ENCODE peak calls at places on chromosomes 7 and 10, in five cellular contexts. P is body of pancreas, F is fibroblast of lung, L is foreskin fibroblast, D is left ventricle myocardium inferior. V is an unnamed sample.

GRCh38 chr7:330554-331230 is 40.7 kb downstream of the FOXL3 start:
- DNase-seq in D (no peak), L (no peak), F (no peak), P (no peak), V (no peak)

GRCh38 chr10:46787321-46787615 is 124.0 kb upstream of the PTPN20 start:
- DNase-seq in D (no peak), L (peak; percentile 71), F (peak; percentile 70), P (peak; percentile 29), V (peak; percentile 33)

GRCh38 chr7:34675749-34676374 is 17.8 kb downstream of the NPSR1 start:
- DNase-seq in D (no peak), L (peak; percentile 5), P (peak; percentile 14), F (peak; percentile 11), V (no peak)

GRCh38 chr7:137269240-137269639 is 74.3 kb downstream of the PTN start:
- DNase-seq in D (no peak), P (no peak), L (no peak), F (no peak), V (no peak)

GRCh38 chr7:127252380-127252718 is 392 bp downstream of the GRM8 start:
- DNase-seq in D (no peak), F (no peak), L (no peak), P (no peak), V (no peak)

GRCh38 chr7:142603870-142604448 is 145.3 kb upstream of the PRSS1 start:
- DNase-seq in D (no peak), P (peak; percentile 68), F (peak; percentile 52), L (peak; percentile 84), V (no peak)

GRCh38 chr7:29109815-29110385 is 36.4 kb downstream of the CPVL start:
- DNase-seq in P (no peak), L (no peak), F (no peak), D (no peak), V (no peak)

GRCh38 chr7:96737545-96738050 is 28.0 kb upstream of the SEM1 start:
- DNase-seq in L (no peak), P (no peak), D (no peak), F (no peak), V (no peak)

GRCh38 chr10:69864321-69864720 is 62.6 kb downstream of the COL13A1 start:
- DNase-seq in F (peak; percentile 95), L (peak; percentile 92), D (no peak), P (no peak), V (no peak)

DNA sequence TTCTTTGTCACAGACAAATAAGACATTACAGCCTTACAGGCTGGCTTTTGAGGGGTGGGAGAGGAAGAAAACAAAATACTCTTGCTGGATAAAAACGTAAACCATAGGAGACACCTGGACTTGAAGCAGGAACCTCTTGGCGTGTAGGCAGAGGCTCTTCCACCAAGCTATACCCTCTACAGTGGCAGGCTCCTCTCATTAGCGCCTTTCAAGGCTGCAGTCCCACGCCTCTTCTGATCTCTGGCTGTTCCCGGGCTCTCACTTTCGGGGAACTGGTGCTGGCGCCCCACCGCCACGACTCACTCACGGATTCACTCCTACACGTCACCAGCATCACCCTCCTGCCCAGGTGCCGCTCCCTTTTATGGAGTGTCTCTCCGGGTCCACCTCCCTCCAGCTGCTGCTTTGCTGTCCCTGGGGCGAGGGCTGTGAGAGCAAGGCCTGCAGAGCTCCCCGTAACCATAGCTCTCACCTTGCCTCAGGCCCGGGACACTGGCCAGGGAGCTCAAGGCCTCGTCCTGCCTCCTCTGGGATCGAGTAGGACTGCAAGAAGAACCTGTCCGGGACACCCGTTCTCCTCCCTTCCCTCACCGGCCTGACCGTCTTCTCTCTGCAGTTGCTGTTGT is 62.6 kb downstream of the ZNF777 start:
- DNase-seq in F (no peak), D (no peak), L (no peak), P (no peak), V (no peak)
- H3K4me3 ChIP-seq in F (no peak overlapping the region), D (no peak overlapping the region), L (no peak overlapping the region), P (no peak overlapping the region), V (no peak overlapping the region)

DNA sequence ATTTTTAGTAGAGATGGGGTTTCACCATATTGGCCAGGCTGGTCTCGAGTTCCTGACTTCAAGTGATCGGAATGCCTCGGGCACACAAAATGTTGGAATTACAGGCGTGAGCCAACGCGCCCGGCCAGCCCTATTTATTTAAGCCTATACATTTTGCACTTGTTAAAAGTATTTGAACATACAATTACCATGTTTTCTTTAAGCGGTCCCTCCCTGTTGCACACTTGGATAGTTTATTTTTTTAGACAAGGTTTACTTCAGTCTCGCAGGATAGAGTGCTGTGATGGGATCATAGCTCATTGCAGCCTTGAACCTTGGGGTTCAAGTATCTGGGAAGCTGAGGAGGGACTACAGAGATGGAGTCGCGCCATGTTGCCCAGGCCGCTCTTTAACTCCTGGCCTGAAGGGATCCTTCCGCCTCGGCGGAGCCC is 35.7 kb upstream of the SRRM3 start:
- DNase-seq in D (no peak), P (no peak), F (no peak), L (no peak), V (no peak)
- H3K4me3 ChIP-seq in D (peak overlapping the region; percentile 73), P (peak overlapping the region; percentile 2), F (peak overlapping the region; percentile 70), L (peak overlapping the region; percentile 70), V (peak overlapping the region; percentile 84)

GRCh38 chr10:98363188-98363587 is 51.8 kb downstream of the PYROXD2 start:
- DNase-seq in P (no peak), D (no peak), F (no peak), L (no peak), V (no peak)

GRCh38 chr10:98367626-98368451 is 47.1 kb downstream of the PYROXD2 start:
- DNase-seq in L (no peak), P (no peak), D (no peak), F (no peak), V (no peak)

GRCh38 chr10:98364432-98365102 is 50.4 kb downstream of the PYROXD2 start:
- DNase-seq in F (no peak), P (no peak), D (no peak), L (no peak), V (no peak)

GRCh38 chr10:98368644-98369043 is 46.3 kb downstream of the PYROXD2 start:
- DNase-seq in D (no peak), L (no peak), F (no peak), P (no peak), V (no peak)

GRCh38 chr10:98365698-98366530 is 49.1 kb downstream of the PYROXD2 start:
- DNase-seq in D (no peak), F (no peak), L (no peak), P (no peak), V (no peak)
- H3K4me3 ChIP-seq in D (no peak overlapping the region), F (no peak overlapping the region), L (no peak overlapping the region), P (no peak overlapping the region), V (no peak overlapping the region)

DNA sequence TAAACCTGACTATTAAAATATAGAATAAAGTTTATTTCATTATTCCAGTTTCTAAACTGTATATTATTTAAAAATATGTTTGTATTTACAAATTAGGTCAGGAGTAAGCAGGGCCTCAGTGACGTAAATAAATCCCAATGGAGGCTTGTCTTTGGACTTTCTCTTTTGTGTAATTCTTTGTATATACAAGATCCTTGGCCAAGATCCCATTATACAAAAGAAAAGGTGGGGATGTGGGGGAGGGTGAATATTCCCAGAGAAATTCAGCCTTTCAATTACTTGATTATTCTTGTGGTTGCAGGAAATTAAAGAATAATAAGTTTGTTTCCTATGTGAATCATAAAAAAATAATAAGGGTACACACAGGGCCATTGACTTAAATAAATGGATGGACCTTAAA is 178.7 kb upstream of the PRPS1L1 start:
- DNase-seq in D (no peak), L (no peak), F (no peak), P (no peak), V (no peak)
- H3K4me3 ChIP-seq in D (no peak overlapping the region), L (no peak overlapping the region), F (no peak overlapping the region), P (no peak overlapping the region), V (no peak overlapping the region)

DNA sequence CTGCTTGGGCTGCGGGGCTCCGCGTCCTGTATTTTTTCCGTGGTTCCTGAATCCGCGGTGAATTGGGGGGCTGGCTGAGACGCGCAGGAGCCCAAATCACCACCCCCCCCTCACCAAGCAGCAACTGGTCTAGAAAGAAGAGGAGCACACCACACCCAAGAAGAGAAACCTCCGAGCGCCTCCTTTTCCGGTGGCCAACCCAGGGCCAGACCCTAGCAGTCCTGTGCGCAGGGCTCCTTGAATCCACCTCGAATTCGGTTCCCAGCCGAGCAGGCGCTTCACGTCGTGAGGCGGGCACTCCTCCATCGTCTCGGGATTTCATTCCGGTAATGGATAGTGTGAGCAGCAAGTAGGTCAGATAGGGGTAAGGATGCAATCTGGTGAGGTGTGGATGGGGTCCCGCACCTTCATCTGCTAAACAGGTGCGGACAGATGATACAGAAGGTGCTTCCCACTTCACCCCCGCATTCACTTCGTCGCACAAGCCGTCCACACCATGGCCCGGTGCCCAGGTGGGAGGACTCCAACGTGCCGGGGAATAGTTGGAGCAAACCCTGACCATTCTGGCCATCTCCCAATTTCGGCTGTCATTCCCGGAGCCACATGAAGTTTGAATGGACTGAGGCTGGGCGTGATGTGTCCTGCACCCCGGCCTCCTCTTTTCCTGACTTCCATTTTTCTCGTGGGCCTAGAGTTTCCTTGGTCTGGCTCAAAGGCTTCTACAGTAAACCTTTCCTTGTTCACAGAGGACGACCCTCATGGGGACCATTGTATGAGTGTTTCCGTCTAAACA is 19.8 kb upstream of the ZNF273 start:
- DNase-seq in F (no peak), D (no peak), L (no peak), P (no peak), V (peak; percentile 15)
- H3K4me3 ChIP-seq in F (peak overlapping the region; percentile 48), D (peak overlapping the region; percentile 71), L (no peak overlapping the region), P (no peak overlapping the region), V (peak overlapping the region; percentile 35)

DNA sequence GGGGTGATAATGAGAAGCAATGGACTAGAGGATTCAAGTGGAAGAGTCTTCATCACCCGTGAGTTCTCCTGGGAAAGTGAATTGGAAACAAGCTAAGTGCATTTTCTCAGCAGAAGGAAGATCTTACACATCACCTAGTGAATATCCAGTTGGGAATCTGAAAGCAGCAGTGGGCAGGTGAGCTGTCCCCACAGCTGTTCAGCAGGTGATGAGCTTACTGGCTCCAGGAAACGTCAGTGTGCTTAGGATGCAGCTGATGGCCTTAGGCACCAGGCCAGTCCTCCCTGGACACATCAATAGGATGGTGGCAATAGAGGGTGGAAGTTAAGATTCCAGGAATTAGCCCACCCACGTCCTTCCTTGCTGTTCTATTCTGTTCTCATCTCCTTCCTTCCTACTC is 66.7 kb downstream of the NOD1 start:
- DNase-seq in F (no peak), L (no peak), D (no peak), P (no peak), V (no peak)
- H3K4me3 ChIP-seq in F (no peak overlapping the region), L (no peak overlapping the region), D (no peak overlapping the region), P (no peak overlapping the region), V (no peak overlapping the region)

GRCh38 chr10:30056767-30057355 is 2.5 kb downstream of the JCAD start:
- DNase-seq in D (no peak), F (peak; percentile 33), P (no peak), L (no peak), V (no peak)

GRCh38 chr10:30058111-30058510 is 1.3 kb downstream of the JCAD start:
- DNase-seq in P (no peak), L (no peak), D (no peak), F (no peak), V (no peak)

GRCh38 chr10:30057421-30057841 is 2.0 kb downstream of the JCAD start:
- DNase-seq in F (peak; percentile 55), P (no peak), D (no peak), L (no peak), V (no peak)

GRCh38 chr10:30059209-30060107 is at the start of gene JCAD:
- DNase-seq in F (no peak), D (peak; percentile 87), L (peak; percentile 81), P (peak; percentile 77), V (peak; percentile 83)

DNA sequence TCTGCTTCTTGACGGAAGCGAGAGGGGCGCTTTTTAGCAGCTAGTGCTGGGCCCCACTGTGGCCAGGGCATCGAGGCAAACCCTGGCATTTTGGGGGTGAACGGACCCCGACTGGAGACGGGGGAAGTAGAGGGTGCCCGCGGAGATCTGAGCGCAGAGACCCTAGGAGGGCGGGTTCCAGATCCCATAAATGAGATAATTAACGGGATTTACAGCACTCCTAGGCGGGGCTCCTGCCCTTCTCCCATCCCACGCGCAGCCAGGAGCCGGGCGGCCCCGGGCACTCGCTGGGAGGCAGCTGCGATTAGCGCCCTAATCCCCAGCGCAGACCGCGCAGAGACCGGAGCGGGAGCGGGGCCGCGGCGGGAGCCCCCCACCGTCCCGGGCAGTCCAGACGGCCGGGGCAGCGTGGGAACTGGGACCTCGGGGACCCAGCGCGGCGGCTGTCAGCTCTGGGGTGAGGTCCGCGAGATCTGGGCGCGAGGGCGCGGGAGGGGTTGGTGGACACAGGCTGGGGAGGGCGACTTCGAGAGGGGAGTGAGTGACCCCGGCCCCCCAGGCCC is 735 bp downstream of the JCAD start:
- DNase-seq in L (peak; percentile 49), F (no peak), P (no peak), D (no peak), V (no peak)
- H3K4me3 ChIP-seq in L (peak overlapping the region; percentile 61), F (peak overlapping the region; percentile 62), P (peak overlapping the region; percentile 51), D (peak overlapping the region; percentile 88), V (peak overlapping the region; percentile 11)